ENCODE peak calls at places on chromosomes 7 and 10, in six cellular contexts. One of them, this sample, is unnamed.

GRCh38 chr10:22615819-22616499 is 98.4 kb downstream of the PIP4K2A start:
- DNase-seq in GM23338: no peak
- DNase-seq in SJSA1: peak
- DNase-seq in PC-3: peak
- DNase-seq in thoracic aorta: no peak
- DNase-seq in ovary: no peak
- DNase-seq in this sample: no peak

GRCh38 chr7:47548546-47548945 is 33.4 kb downstream of the TNS3 start:
- DNase-seq in ovary: no peak
- DNase-seq in SJSA1: no peak
- DNase-seq in GM23338: no peak
- DNase-seq in thoracic aorta: no peak
- DNase-seq in PC-3: no peak
- DNase-seq in this sample: no peak

GRCh38 chr10:110525349-110526260 is 27.9 kb downstream of the DUSP5 start:
- DNase-seq in GM23338: no peak
- DNase-seq in ovary: no peak
- DNase-seq in PC-3: peak
- DNase-seq in SJSA1: no peak
- DNase-seq in thoracic aorta: no peak
- DNase-seq in this sample: no peak

GRCh38 chr7:27091125-27091524 is 4.7 kb downstream of the HOXA1 start:
- DNase-seq in thoracic aorta: no peak
- DNase-seq in ovary: no peak
- DNase-seq in PC-3: no peak
- DNase-seq in GM23338: peak
- DNase-seq in SJSA1: no peak
- DNase-seq in this sample: no peak

GRCh38 chr10:86339226-86339865 is 27.2 kb downstream of the GRID1 start:
- DNase-seq in thoracic aorta: no peak
- DNase-seq in SJSA1: no peak
- DNase-seq in ovary: no peak
- DNase-seq in PC-3: no peak
- DNase-seq in GM23338: no peak
- DNase-seq in this sample: no peak

GRCh38 chr7:50369408-50370026 is 65.0 kb downstream of the IKZF1 start:
- DNase-seq in PC-3: peak
- DNase-seq in GM23338: peak
- DNase-seq in SJSA1: no peak
- DNase-seq in ovary: no peak
- DNase-seq in thoracic aorta: no peak
- DNase-seq in this sample: peak

GRCh38 chr10:104255244-104255981 is 721 bp downstream of the GSTO1 start:
- DNase-seq in ovary: no peak
- DNase-seq in thoracic aorta: no peak
- DNase-seq in PC-3: peak
- DNase-seq in GM23338: peak
- DNase-seq in SJSA1: no peak
- DNase-seq in this sample: peak

GRCh38 chr10:70932415-70933196 is 44.2 kb upstream of the PCBD1 start:
- DNase-seq in PC-3: no peak
- DNase-seq in GM23338: no peak
- DNase-seq in thoracic aorta: no peak
- DNase-seq in SJSA1: no peak
- DNase-seq in ovary: no peak
- DNase-seq in this sample: peak

GRCh38 chr7:155296788-155297516 is 726 bp upstream of the INSIG1 start:
- DNase-seq in PC-3: peak
- DNase-seq in ovary: peak
- DNase-seq in SJSA1: peak
- DNase-seq in GM23338: peak
- DNase-seq in thoracic aorta: peak
- DNase-seq in this sample: peak

GRCh38 chr10:11301571-11302111 is 284.0 kb downstream of the CELF2 start:
- DNase-seq in PC-3: no peak
- DNase-seq in thoracic aorta: no peak
- DNase-seq in GM23338: no peak
- DNase-seq in SJSA1: no peak
- DNase-seq in ovary: no peak
- DNase-seq in this sample: no peak

GRCh38 chr7:79118143-79118542 is 335.3 kb downstream of the MAGI2 start:
- DNase-seq in thoracic aorta: no peak
- DNase-seq in ovary: no peak
- DNase-seq in GM23338: no peak
- DNase-seq in SJSA1: no peak
- DNase-seq in PC-3: peak
- DNase-seq in this sample: no peak

GRCh38 chr7:66047426-66047825 is 28.2 kb upstream of the ASL start:
- DNase-seq in GM23338: no peak
- DNase-seq in thoracic aorta: no peak
- DNase-seq in PC-3: peak
- DNase-seq in ovary: no peak
- DNase-seq in SJSA1: peak
- DNase-seq in this sample: no peak

GRCh38 chr10:60495357-60495756 is 105.7 kb upstream of the ANK3 start:
- DNase-seq in PC-3: peak
- DNase-seq in GM23338: no peak
- DNase-seq in SJSA1: no peak
- DNase-seq in ovary: no peak
- DNase-seq in thoracic aorta: no peak
- DNase-seq in this sample: no peak

GRCh38 chr7:36291387-36292316 is 98.0 kb upstream of the ANLN start:
- DNase-seq in GM23338: peak
- DNase-seq in ovary: peak
- DNase-seq in thoracic aorta: peak
- DNase-seq in PC-3: peak
- DNase-seq in SJSA1: peak
- DNase-seq in this sample: peak

GRCh38 chr10:128643658-128644057 is 517.4 kb upstream of the MKI67 start:
- DNase-seq in SJSA1: no peak
- DNase-seq in thoracic aorta: no peak
- DNase-seq in ovary: no peak
- DNase-seq in GM23338: no peak
- DNase-seq in PC-3: no peak
- DNase-seq in this sample: no peak

GRCh38 chr10:50439187-50439586 is 184.6 kb downstream of the SGMS1 start:
- DNase-seq in GM23338: no peak
- DNase-seq in ovary: no peak
- DNase-seq in thoracic aorta: no peak
- DNase-seq in PC-3: no peak
- DNase-seq in SJSA1: no peak
- DNase-seq in this sample: no peak

GRCh38 chr7:28926871-28927597 is 31.1 kb downstream of the TRIL start:
- DNase-seq in thoracic aorta: peak
- DNase-seq in SJSA1: peak
- DNase-seq in PC-3: peak
- DNase-seq in GM23338: peak
- DNase-seq in ovary: peak
- DNase-seq in this sample: peak

GRCh38 chr10:102322914-102323313 is 72.6 kb upstream of the NFKB2 start:
- DNase-seq in ovary: no peak
- DNase-seq in PC-3: no peak
- DNase-seq in SJSA1: no peak
- DNase-seq in GM23338: no peak
- DNase-seq in thoracic aorta: no peak
- DNase-seq in this sample: no peak

DNA sequence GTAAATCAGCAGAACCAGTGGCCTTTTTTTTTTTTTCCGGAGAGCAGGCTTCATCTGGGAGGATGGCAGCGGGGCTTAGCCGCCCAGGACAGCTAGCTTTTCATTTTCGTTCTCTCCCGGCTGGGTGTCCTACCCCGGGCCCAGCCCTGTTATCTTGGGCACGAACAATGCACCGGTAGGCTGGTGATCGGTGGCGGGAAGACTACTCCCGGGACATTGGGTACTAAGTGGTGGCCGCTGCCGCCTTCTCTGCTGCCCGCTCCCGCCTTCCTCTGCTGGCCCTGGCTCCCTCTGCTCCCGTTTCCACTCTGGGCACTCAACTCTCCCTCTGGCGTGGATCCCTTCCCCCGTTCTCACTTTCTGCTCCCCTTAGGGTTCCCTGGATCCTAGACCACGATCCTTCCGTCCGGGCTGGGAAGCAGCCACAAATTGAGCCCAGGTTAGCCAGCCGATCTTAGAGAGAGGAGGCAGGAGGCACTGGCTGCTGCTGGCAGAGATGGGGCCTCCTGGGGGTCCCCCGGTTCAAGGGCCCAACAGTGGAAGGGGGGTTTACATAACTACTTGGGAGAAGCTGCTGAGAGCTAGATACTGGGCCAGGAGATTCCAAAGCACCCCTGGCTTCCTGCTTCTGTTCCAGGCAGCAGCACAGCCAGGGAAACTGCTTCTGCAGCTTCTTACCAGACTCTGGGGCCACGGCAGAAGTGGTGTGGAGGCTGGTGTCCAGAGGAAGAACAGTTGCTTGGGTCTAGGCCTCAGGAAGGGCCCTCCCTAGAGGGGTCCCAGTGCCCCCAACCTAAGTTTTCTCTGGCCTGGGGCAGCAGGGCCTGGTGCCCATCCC is 1.8 kb downstream of the TLX1 start:
- DNase-seq in thoracic aorta: no peak
- DNase-seq in ovary: no peak
- DNase-seq in GM23338: no peak
- DNase-seq in SJSA1: no peak
- DNase-seq in PC-3: no peak
- DNase-seq in this sample: no peak
- H3K27ac ChIP-seq in thoracic aorta: no peak
- H3K27ac ChIP-seq in ovary: no peak
- H3K27ac ChIP-seq in GM23338: no peak
- H3K27ac ChIP-seq in SJSA1: no peak
- H3K27ac ChIP-seq in PC-3: no peak
- H3K27ac ChIP-seq in this sample: no peak

DNA sequence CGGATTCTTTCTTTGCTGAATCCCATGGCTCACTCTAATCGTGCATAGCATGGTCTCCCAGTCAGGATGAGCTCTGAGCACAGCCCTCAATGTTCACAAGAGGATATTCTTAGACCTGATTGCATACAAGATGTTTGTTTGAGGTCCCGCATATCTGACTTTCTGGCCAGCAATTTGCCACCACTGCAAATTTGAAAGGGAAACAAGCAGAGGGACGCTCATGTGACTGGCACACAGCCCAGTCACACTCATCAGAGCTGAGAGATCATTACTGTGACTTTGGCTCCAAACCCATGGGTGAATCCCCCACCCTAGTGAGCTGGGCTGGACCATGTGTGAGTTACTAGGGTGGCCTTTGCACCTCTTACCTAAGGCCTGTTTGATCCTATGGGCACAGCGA is 9.9 kb downstream of the TAS2R41 start:
- DNase-seq in thoracic aorta: no peak
- DNase-seq in PC-3: no peak
- DNase-seq in SJSA1: no peak
- DNase-seq in GM23338: no peak
- DNase-seq in ovary: peak
- DNase-seq in this sample: peak
- H3K27ac ChIP-seq in thoracic aorta: no peak
- H3K27ac ChIP-seq in PC-3: no peak
- H3K27ac ChIP-seq in SJSA1: no peak
- H3K27ac ChIP-seq in GM23338: no peak
- H3K27ac ChIP-seq in ovary: no peak
- H3K27ac ChIP-seq in this sample: no peak

GRCh38 chr10:9015005-9015404 is 960.5 kb downstream of the GATA3 start:
- DNase-seq in SJSA1: no peak
- DNase-seq in PC-3: no peak
- DNase-seq in thoracic aorta: no peak
- DNase-seq in GM23338: no peak
- DNase-seq in ovary: no peak
- DNase-seq in this sample: peak
- H3K27ac ChIP-seq in SJSA1: no peak
- H3K27ac ChIP-seq in PC-3: no peak
- H3K27ac ChIP-seq in thoracic aorta: no peak
- H3K27ac ChIP-seq in GM23338: no peak
- H3K27ac ChIP-seq in ovary: no peak
- H3K27ac ChIP-seq in this sample: no peak

DNA sequence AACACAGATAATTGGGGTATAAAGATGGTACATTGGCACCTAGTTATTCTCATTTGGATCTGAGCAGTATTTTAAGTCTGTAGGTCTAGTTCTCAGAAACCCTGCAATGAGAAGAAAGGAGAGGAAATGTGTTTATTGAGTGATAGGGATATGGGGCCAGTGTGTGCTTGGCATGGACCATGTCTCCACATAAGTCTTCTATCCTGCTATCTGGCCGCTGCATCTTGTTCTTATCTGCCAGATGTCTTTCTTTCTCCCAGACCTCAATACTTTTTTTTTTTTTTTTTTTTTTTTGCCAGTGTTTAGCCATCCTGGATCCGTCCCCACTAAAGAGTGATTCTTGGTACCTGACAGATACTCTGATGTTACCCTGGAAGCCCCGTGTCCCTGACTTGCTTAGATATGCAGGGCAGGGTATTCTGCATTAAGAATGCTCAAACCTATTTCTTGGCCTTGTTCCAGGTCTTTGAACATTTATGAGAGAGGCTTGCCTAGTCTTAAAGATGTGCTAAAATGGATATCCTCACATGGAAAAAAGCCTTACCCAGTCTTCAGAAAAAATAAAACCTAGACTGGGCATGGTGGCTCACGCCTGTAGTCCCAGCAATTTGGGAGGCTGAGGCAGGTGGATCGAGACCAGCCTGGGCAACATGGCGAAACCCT is 10.0 kb downstream of the MTURN start:
- DNase-seq in thoracic aorta: no peak
- DNase-seq in SJSA1: no peak
- DNase-seq in ovary: no peak
- DNase-seq in GM23338: no peak
- DNase-seq in PC-3: no peak
- DNase-seq in this sample: no peak
- H3K27ac ChIP-seq in thoracic aorta: no peak
- H3K27ac ChIP-seq in SJSA1: no peak
- H3K27ac ChIP-seq in ovary: no peak
- H3K27ac ChIP-seq in GM23338: no peak
- H3K27ac ChIP-seq in PC-3: no peak
- H3K27ac ChIP-seq in this sample: no peak

GRCh38 chr10:119737039-119737663 is 11.3 kb downstream of the INPP5F start:
- DNase-seq in SJSA1: no peak
- DNase-seq in PC-3: no peak
- DNase-seq in thoracic aorta: no peak
- DNase-seq in GM23338: no peak
- DNase-seq in ovary: no peak
- DNase-seq in this sample: peak
- H3K27ac ChIP-seq in SJSA1: peak
- H3K27ac ChIP-seq in PC-3: peak
- H3K27ac ChIP-seq in thoracic aorta: peak
- H3K27ac ChIP-seq in GM23338: no peak
- H3K27ac ChIP-seq in ovary: no peak
- H3K27ac ChIP-seq in this sample: peak

This sample was measured in A673.